ENCODE peak calls at places on chromosomes 2 and 18, in ten cellular contexts. F, S, H, Y, G, I, N, O, V and T are unnamed samples.

GRCh38 chr18:23512641-23513040 is 9.3 kb downstream of the RMC1 start:
- DNase-seq in S (no peak), G (no peak), O (no peak), V (peak; percentile 89), H (no peak), N (no peak), I (no peak), F (no peak), Y (no peak), T (no peak)

GRCh38 chr2:10080536-10081304 is 509 bp upstream of the CYS1 start:
- DNase-seq in I (no peak), G (no peak), H (no peak), Y (no peak), V (no peak), F (no peak), O (peak; percentile 38), S (peak; percentile 74), N (peak; percentile 49), T (no peak)

GRCh38 chr2:232908695-232909094 is 38.6 kb downstream of the SNORC start:
- DNase-seq in F (no peak), V (peak; percentile 37), H (no peak), O (no peak), N (no peak), Y (no peak), G (no peak), S (no peak), I (no peak), T (no peak)

GRCh38 chr2:234268314-234268713 is 217.8 kb downstream of the SPP2 start:
- DNase-seq in S (no peak), I (no peak), V (no peak), N (no peak), H (no peak), F (no peak), O (no peak), G (no peak), Y (no peak), T (no peak)

GRCh38 chr18:10376735-10377134 is 77.7 kb upstream of the APCDD1 start:
- DNase-seq in G (no peak), Y (no peak), V (no peak), F (no peak), N (no peak), H (peak; percentile 57), O (no peak), S (no peak), I (no peak), T (no peak)

GRCh38 chr2:201961401-201961800 is 72.3 kb upstream of the FZD7 start:
- DNase-seq in Y (no peak), H (no peak), N (no peak), V (no peak), F (no peak), G (no peak), O (no peak), I (no peak), S (no peak), T (no peak)

GRCh38 chr2:15603948-15604347 is 12.3 kb downstream of the DDX1 start:
- DNase-seq in O (no peak), G (no peak), V (no peak), Y (no peak), S (no peak), H (no peak), N (no peak), I (no peak), F (no peak), T (no peak)

GRCh38 chr2:49045083-49045482 is 109.2 kb downstream of the FSHR start:
- DNase-seq in V (no peak), F (no peak), G (no peak), Y (no peak), O (no peak), H (no peak), S (no peak), N (no peak), I (no peak), T (no peak)

GRCh38 chr2:200578778-200579177 is 7.0 kb upstream of the AOX1 start:
- DNase-seq in S (no peak), I (no peak), H (no peak), N (no peak), Y (peak; percentile 28), F (peak; percentile 38), V (peak; percentile 36), O (peak; percentile 36), G (peak; percentile 53), T (peak; percentile 44)

GRCh38 chr2:200577000-200577399 is 8.8 kb upstream of the AOX1 start:
- DNase-seq in Y (no peak), I (no peak), H (no peak), S (no peak), G (no peak), F (no peak), O (no peak), N (no peak), V (no peak), T (no peak)

GRCh38 chr2:200575957-200576356 is 9.9 kb upstream of the AOX1 start:
- DNase-seq in F (no peak), Y (no peak), I (no peak), S (no peak), H (no peak), O (peak; percentile 22), G (peak; percentile 40), V (peak; percentile 33), N (no peak), T (peak; percentile 45)
- TF ChIP-seq CTCF in F (peak; percentile 45), Y (no peak), I (peak; percentile 40), S (no peak), H (peak; percentile 44), O (peak; percentile 24), G (peak; percentile 51), V (peak; percentile 49), N (peak; percentile 31), T (peak; percentile 42)

DNA sequence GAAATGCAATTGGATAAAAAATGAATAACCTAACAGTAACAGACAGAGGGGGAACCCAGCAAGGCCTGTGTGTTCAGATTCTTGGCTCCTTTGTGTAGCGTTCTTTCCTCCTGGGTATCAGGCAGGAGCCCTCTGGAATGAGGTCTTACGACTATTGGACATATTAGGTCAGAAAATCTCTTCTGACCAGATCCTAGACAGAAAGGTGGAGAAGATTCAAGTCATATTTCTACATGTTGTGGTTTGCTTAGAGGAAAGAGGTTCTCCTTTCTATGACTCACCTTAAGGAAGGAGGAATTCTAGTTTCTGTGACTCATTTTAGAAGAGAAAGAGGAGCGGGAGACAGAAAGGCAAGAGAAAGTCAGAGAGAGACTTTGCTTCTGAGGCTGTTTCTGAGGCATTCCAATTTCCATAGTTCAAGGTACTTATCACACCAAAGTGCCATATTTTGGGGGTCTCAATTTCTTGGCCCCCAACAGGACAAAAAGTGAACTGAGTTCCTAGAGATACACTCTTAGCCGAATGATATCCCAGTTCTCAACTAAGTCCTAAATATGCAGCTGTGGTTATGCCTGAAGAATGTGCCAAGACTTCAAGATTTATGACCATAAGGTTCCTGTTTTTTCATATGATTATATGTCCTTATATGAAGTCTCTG is 618.6 kb downstream of the ZEB2 start:
- DNase-seq in H (no peak), G (peak; percentile 89), V (peak; percentile 68), I (no peak), F (no peak), Y (no peak), O (peak; percentile 90), N (no peak), S (no peak), T (peak; percentile 49)
- H3K4me3 ChIP-seq in H (no peak overlapping the region), G (peak overlapping the region; percentile 41), V (peak overlapping the region; percentile 29), I (no peak overlapping the region), F (no peak overlapping the region), Y (no peak overlapping the region), O (peak overlapping the region; percentile 14), N (no peak overlapping the region), S (no peak overlapping the region), T (no peak overlapping the region)

GRCh38 chr2:120740375-120740764 is 4.7 kb downstream of the GLI2 start:
- DNase-seq in I (no peak), F (no peak), O (no peak), N (no peak), H (no peak), G (no peak), S (no peak), V (no peak), Y (no peak), T (no peak)

GRCh38 chr2:120738786-120739771 is 3.4 kb downstream of the GLI2 start:
- DNase-seq in H (no peak), S (no peak), N (no peak), O (no peak), F (no peak), V (peak; percentile 66), G (no peak), Y (peak; percentile 33), I (no peak), T (no peak)

GRCh38 chr2:120741514-120742448 is 6.1 kb downstream of the GLI2 start:
- DNase-seq in S (no peak), Y (peak; percentile 43), I (no peak), H (no peak), V (peak; percentile 30), G (no peak), N (no peak), O (no peak), F (peak; percentile 54), T (no peak)

GRCh38 chr2:120743657-120744056 is 8.0 kb downstream of the GLI2 start:
- DNase-seq in O (no peak), F (no peak), N (no peak), I (no peak), G (no peak), H (no peak), Y (no peak), V (no peak), S (no peak), T (no peak)

DNA sequence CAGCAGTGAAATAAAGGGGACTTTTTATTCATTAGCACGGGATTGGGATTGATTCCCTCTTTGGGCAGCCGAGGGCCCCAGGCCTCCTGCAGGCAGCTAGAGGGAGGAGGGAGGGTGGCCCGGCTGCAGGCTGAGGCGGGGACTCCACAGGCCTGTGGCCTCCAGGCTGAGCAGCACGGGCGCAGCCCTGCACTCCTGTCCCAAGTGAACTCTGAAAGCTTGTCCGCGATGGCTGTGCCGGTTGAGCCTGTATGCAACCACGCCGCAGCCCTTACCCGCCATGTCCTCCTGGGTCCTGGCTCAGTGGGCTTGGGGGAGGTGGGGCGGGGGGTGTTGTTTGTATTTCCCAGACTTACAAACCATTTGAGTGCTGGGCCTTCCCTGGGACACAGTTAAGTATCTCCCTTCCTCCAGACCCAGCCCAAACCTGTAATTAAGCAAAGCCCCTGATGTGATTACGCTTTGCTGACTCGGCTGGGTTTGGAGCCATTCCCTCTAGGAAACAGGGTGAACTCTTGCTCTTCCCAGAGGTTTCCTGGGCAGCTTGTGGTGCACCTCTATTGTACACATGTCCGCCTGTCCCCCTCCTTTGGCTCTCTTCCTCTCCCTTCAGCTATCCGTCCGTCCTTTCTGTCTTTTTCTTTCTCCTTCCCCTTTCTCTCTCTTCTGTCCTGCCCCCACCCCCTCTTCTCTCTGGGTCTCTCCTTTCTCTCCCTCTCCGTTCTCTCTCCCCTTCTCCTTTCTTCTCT is 5.3 kb downstream of the GLI2 start:
- DNase-seq in N (no peak), F (no peak), H (no peak), V (peak; percentile 53), I (no peak), O (peak; percentile 40), Y (peak; percentile 39), G (no peak), S (no peak), T (no peak)
- TF ChIP-seq CTCF in N (no peak), F (no peak), H (no peak), V (peak; percentile 13), I (no peak), O (no peak), Y (no peak), G (peak; percentile 2), S (no peak), T (no peak)

DNA sequence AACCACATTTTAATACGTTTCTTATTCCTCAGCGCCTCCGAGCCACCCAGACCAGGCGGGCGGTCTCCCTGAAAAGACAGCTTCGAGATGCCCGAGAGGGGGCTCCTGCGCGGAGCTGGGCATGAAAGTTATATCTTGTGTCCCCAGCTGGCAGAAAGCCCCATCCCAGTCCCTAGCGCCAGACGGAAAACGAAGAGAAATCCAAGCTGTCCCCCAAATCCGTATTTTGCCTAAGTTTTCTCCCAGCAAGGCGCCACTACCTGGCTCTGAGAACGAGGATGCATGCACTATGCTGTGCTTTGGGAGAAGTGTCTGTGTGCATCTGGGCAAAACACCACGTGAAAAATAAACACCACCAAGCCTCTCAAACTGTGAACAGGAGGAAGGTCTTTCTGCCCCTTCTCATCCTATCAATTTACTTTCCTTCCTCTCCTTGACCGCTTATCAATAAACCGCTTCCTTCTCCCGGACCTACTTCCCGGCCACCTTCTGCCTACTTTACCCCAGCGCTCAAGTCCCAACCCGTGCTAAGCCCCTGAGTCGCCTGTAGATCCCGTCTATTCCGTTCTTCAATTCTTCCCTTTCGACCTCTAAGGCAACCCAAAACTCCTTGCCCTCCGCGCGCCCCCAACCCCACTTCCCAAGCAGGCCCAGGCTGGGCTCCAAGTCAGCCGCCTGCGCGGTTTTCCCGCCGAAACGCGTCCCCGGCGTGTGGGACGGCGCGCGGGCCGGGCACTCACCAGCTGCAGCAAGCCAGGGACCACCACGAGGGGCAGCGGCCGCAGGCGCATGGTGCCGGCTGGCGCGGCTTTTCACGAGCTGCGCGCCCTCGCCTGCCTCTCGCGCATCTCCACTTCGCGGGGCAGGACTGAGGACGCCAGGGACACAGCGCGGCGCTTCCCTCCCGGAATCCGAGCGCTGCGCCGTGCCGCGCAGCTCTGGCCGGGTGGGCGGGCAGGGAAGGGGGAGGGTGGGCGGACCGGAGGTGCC is at the start of gene NXPH2:
- DNase-seq in Y (no peak), H (no peak), V (no peak), O (no peak), S (no peak), G (peak; percentile 3), I (no peak), F (no peak), N (no peak), T (peak; percentile 32)
- H3K4me3 ChIP-seq in Y (peak within 1 kb of the TSS; percentile 24), H (peak within 1 kb of the TSS; percentile 3), V (no peak within 1 kb of the TSS), O (peak within 1 kb of the TSS; percentile 20), S (no peak within 1 kb of the TSS), G (peak within 1 kb of the TSS; percentile 7), I (peak within 1 kb of the TSS; percentile 28), F (no peak within 1 kb of the TSS), N (peak within 1 kb of the TSS; percentile 48), T (no peak within 1 kb of the TSS)